ENCODE peak calls at places on chromosomes 11 and 22, in eight cellular contexts. T is GM12878, P is DND-41, F is keratinocyte, A is MM.1S, L is GM23338, D is fibroblast of lung, X is H9. I is an unnamed sample.

GRCh38 chr11:2804189-2804588 is 81.4 kb downstream of the CDKN1C start:
- DNase-seq in T (no peak), P (no peak), F (no peak), A (no peak), L (no peak), D (no peak), X (peak; percentile 10), I (no peak)

GRCh38 chr11:107014871-107015270 is 3.4 kb downstream of the GUCY1A2 start:
- DNase-seq in T (no peak), P (no peak), F (no peak), A (no peak), L (no peak), D (peak; percentile 70), X (no peak), I (no peak)

GRCh38 chr11:82855616-82856015 is 44.6 kb downstream of the PRCP start:
- DNase-seq in T (no peak), P (no peak), F (no peak), A (no peak), L (no peak), D (peak; percentile 30), X (no peak), I (no peak)

GRCh38 chr11:86152006-86152862 is 83.3 kb upstream of the PICALM start:
- DNase-seq in T (no peak), P (peak; percentile 36), F (peak; percentile 86), A (peak; percentile 15), L (no peak), D (peak; percentile 92), X (no peak), I (no peak)

GRCh38 chr22:26481694-26482093 is 1.9 kb downstream of the HPS4 start:
- DNase-seq in T (no peak), P (no peak), F (no peak), A (no peak), L (no peak), D (no peak), X (no peak), I (no peak)

GRCh38 chr11:61602775-61603569 is 22.1 kb upstream of the SYT7 start:
- DNase-seq in T (no peak), P (no peak), F (peak; percentile 97), A (no peak), L (no peak), D (peak; percentile 97), X (no peak), I (peak; percentile 88)

GRCh38 chr22:48921411-48921903 is 906.2 kb downstream of the BRD1 start:
- DNase-seq in T (no peak), P (no peak), F (no peak), A (no peak), L (no peak), D (no peak), X (no peak), I (no peak)

GRCh38 chr11:13119361-13119760 is 110.2 kb downstream of the RASSF10 start:
- DNase-seq in T (no peak), P (no peak), F (no peak), A (no peak), L (no peak), D (no peak), X (no peak), I (no peak)

GRCh38 chr22:30305519-30305905 is 16.2 kb upstream of the CASTOR1 start:
- DNase-seq in T (peak; percentile 59), P (peak; percentile 87), F (no peak), A (peak; percentile 82), L (no peak), D (no peak), X (no peak), I (no peak)

GRCh38 chr11:115506909-115507649 is 2.9 kb upstream of the CADM1 start:
- DNase-seq in T (no peak), P (no peak), F (no peak), A (no peak), L (no peak), D (no peak), X (no peak), I (no peak)

GRCh38 chr11:115503886-115504278 is 333 bp downstream of the CADM1 start:
- DNase-seq in T (no peak), P (no peak), F (no peak), A (no peak), L (no peak), D (no peak), X (no peak), I (no peak)

GRCh38 chr11:115504279-115505158 is at the start of gene CADM1:
- DNase-seq in T (no peak), P (no peak), F (peak; percentile 50), A (peak; percentile 97), L (peak; percentile 98), D (peak; percentile 95), X (peak; percentile 98), I (peak; percentile 98)

GRCh38 chr11:115503083-115503885 is 931 bp downstream of the CADM1 start:
- DNase-seq in T (no peak), P (no peak), F (no peak), A (peak; percentile 79), L (peak; percentile 71), D (peak; percentile 71), X (peak; percentile 63), I (peak; percentile 84)

DNA sequence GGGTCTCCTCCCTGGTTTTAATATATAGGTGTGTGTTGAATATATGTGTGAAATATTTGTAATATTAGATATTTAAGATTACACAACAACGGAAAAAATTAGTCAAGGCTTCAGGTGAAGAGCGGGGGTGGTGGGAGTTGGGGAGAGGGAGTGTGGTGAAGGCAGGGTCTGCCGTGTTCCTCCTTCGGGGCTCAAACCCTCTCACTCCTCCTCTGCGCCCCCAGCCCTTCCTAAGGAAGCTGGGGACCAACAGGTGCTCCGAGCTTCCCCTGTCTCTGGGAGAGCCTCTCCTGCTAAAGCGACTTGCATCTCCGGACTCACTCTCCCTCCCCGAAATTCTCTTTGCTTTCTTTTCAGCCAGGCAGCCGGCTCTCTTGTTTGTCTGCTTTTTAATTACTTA is 950 bp upstream of the CADM1 start:
- DNase-seq in T (no peak), P (no peak), F (no peak), A (peak; percentile 8), L (peak; percentile 38), D (no peak), X (no peak), I (peak; percentile 30)
- TF ChIP-seq CTCF in T (no peak), P (no peak), F (no peak), A (no peak), L (no peak), D (no peak), X (no peak), I (no peak)

DNA sequence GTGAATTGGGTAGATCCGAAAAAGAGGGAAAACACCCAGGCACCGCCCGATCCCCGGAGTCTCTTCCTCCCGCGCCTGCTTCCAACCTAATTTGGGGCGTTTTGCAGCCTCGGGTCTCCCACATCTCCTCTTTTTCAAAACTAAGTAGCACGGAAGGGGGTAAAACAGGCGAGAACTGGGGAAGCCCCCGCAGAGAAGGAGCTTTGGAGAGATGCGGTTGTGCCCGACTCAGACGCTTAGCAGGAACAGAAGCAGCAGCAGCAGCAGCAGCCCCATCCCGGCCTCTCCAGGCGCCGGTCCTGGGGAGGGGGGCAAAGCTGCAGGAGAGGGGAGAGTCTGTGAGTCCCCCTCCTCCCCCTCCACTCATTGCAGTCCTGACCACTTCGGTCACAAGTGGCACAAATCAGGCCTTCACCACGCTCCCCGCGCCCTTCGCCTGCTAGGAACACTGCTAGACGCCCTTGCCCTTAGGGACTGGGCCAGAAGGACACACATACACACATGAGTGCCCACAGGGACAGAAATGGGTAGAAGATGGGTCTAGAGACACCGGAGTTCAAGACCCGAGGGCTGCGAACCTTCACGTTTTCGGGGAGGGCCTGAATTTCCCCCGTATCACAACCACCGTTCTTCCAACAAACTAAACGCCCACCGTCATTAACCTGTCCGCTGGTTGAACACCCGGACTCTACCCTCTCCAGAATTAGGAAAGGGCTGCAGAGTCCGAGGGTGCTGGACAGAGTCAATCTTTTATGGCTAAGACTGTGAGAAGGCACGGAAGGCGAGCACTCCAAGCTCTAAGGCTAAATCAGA is 98.3 kb upstream of the HSD17B12 start:
- DNase-seq in T (no peak), P (no peak), F (no peak), A (no peak), L (peak; percentile 40), D (no peak), X (no peak), I (no peak)
- H3K27me3 ChIP-seq in T (peaks cover 32% of the 10 kb centered on the region), P (peaks cover 3% of the 10 kb centered on the region), F (peaks cover 76% of the 10 kb centered on the region), A (peaks cover 61% of the 10 kb centered on the region), L (peaks cover 86% of the 10 kb centered on the region), D (peaks cover 64% of the 10 kb centered on the region), X (peaks cover 57% of the 10 kb centered on the region), I (peaks cover 93% of the 10 kb centered on the region)

GRCh38 chr22:17744430-17744829 is 29.8 kb downstream of the BID start:
- DNase-seq in T (no peak), P (no peak), F (no peak), A (no peak), L (no peak), D (no peak), X (no peak), I (no peak)

GRCh38 chr22:17743661-17744411 is 30.4 kb downstream of the BID start:
- DNase-seq in T (no peak), P (no peak), F (no peak), A (no peak), L (peak; percentile 64), D (no peak), X (peak; percentile 49), I (no peak)

GRCh38 chr22:17749605-17750395 is 24.5 kb downstream of the BID start:
- DNase-seq in T (no peak), P (no peak), F (no peak), A (no peak), L (no peak), D (no peak), X (no peak), I (no peak)

GRCh38 chr22:17748555-17749353 is 25.5 kb downstream of the BID start:
- DNase-seq in T (no peak), P (no peak), F (no peak), A (no peak), L (peak; percentile 91), D (no peak), X (peak; percentile 89), I (peak; percentile 45)

GRCh38 chr22:17746916-17747315 is 27.4 kb downstream of the BID start:
- DNase-seq in T (no peak), P (no peak), F (no peak), A (no peak), L (no peak), D (no peak), X (no peak), I (no peak)
- H3K79me2 ChIP-seq in T (peaks cover 7% of the 10 kb centered on the region), P (peaks cover 75% of the 10 kb centered on the region), F (no peaks in the 10 kb centered on the region), A (peaks cover 17% of the 10 kb centered on the region), L (no peaks in the 10 kb centered on the region), D (no peaks in the 10 kb centered on the region), X (no peaks in the 10 kb centered on the region), I (no peaks in the 10 kb centered on the region)

DNA sequence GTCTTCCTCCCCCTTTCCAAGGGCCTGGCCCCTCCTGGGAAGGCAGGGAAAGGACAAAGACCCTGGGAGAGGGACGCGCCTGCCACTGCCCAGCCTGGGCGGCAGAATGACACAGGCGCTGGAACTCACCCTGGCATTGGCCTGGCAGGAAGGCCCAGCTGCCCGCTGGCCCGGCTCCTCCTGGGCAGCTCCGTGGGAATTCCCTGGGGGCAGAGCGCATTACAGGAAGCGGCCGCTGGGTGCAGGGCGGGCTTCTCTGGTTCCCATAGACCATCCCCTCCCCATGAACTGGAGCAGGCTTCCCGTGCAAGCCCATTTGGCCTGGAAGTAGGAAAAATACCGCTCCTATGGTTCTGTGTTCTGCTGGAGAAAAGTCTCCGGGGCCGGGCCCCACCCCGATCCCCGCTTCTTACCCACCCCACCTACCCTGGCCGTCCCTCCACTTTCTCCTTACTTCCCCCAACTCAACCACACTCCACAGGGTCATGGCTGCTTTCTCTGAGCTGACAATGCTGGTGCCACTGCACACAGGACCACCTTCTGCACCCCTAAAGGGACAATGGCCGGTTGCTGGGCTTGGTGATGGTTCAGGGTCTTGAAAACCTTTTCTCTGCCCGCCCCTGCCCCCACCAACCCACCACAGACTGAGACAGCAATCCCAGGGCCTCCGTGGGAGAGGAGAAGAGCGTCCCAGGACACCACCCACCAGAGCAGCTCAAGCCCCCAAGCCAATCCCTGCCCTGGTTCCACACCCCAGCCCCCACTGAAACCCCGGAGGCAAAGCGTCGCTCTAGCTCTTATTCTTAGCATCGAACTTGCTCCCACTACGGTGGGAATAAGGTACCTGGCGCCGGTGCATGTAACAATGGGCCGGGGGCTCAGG is 58.9 kb downstream of the LINC01488 start:
- DNase-seq in T (no peak), P (no peak), F (no peak), A (no peak), L (peak; percentile 62), D (no peak), X (peak; percentile 62), I (no peak)
- TF ChIP-seq CTCF in T (no peak), P (no peak), F (no peak), A (no peak), L (no peak), D (no peak), X (peak; percentile 37), I (no peak)

I was measured in hepatocyte.